ENCODE peak calls at places on chromosomes 1 and 21, in five cellular contexts. Y, A, H, R and P are unnamed samples.

GRCh38 chr1:160578175-160578693 is 1.1 kb downstream of the CD84 start:
- DNase-seq in Y (no peak), A (no peak), H (no peak), R (no peak), P (no peak)

GRCh38 chr1:191022856-191023255 is 545.2 kb upstream of the BRINP3 start:
- DNase-seq in Y (peak; percentile 45), A (peak; percentile 39), H (no peak), R (no peak), P (no peak)

GRCh38 chr1:41537788-41538351 is 53.4 kb upstream of the EDN2 start:
- DNase-seq in Y (peak; percentile 87), A (no peak), H (no peak), R (no peak), P (no peak)

GRCh38 chr1:160407819-160408801 is 7.7 kb downstream of the VANGL2 start:
- DNase-seq in Y (peak; percentile 27), A (no peak), H (peak; percentile 46), R (no peak), P (no peak)

GRCh38 chr1:39361446-39361845 is 130.0 kb upstream of the BMP8A start:
- DNase-seq in Y (no peak), A (no peak), H (no peak), R (no peak), P (no peak)

GRCh38 chr1:204443871-204444581 is 32.4 kb upstream of the PPP1R15B start:
- DNase-seq in Y (no peak), A (no peak), H (no peak), R (no peak), P (no peak)

GRCh38 chr1:54327386-54328116 is 78.6 kb downstream of the SSBP3 start:
- DNase-seq in Y (peak; percentile 35), A (no peak), H (no peak), R (peak; percentile 54), P (peak; percentile 93)

GRCh38 chr1:154405762-154406571 is 824 bp downstream of the IL6R start:
- DNase-seq in Y (peak; percentile 38), A (no peak), H (no peak), R (peak; percentile 74), P (peak; percentile 70)

GRCh38 chr1:109270623-109271317 is 12.2 kb downstream of the PSRC1 start:
- DNase-seq in Y (no peak), A (no peak), H (no peak), R (no peak), P (no peak)

GRCh38 chr1:230309646-230310177 is 116.4 kb downstream of the PGBD5 start:
- DNase-seq in Y (no peak), A (no peak), H (no peak), R (no peak), P (no peak)

GRCh38 chr1:35886606-35887431 is 3.8 kb downstream of the AGO1 start:
- DNase-seq in Y (no peak), A (no peak), H (no peak), R (peak; percentile 36), P (peak; percentile 90)

GRCh38 chr1:53540604-53541262 is 81.5 kb downstream of the DMRTB1 start:
- DNase-seq in Y (no peak), A (no peak), H (no peak), R (no peak), P (no peak)

GRCh38 chr1:157819886-157820285 is at the start of gene FCRL1:
- DNase-seq in Y (no peak), A (no peak), H (no peak), R (no peak), P (no peak)
- TF ChIP-seq CTCF in Y (no peak), A (no peak), H (no peak), R (no peak), P (no peak)

GRCh38 chr1:186235696-186236095 is 139.4 kb downstream of the TPR start:
- DNase-seq in Y (no peak), A (no peak), H (no peak), R (no peak), P (no peak)

GRCh38 chr1:186244825-186245224 is 130.2 kb downstream of the TPR start:
- DNase-seq in Y (no peak), A (no peak), H (peak; percentile 81), R (peak; percentile 9), P (peak; percentile 22)

GRCh38 chr1:186239211-186239610 is 135.8 kb downstream of the TPR start:
- DNase-seq in Y (peak; percentile 51), A (no peak), H (no peak), R (no peak), P (no peak)

GRCh38 chr1:186236921-186237320 is 138.1 kb downstream of the TPR start:
- DNase-seq in Y (peak; percentile 82), A (peak; percentile 46), H (no peak), R (no peak), P (no peak)

GRCh38 chr1:186240436-186240835 is 134.6 kb downstream of the TPR start:
- DNase-seq in Y (no peak), A (no peak), H (no peak), R (no peak), P (no peak)
- TF ChIP-seq CTCF in Y (no peak), A (no peak), H (no peak), R (no peak), P (no peak)

DNA sequence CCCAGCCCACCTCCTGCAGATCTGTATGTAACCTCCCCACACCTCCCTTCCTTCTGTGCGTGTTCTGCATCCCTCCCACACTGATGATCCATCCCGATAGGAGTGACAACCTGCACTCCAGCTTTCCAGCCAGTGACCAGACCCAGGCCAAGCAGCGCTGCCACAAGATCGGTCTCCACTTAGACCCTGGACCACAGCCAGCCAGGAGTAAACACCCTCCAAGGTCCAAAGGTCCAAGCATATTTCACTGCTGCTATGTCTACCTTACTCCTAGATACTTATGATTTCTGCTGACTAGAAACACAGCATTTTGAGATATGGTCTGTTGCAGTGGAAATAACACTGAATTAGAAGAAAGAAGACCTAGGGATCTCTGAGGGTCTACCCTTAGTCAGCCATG is 176.2 kb downstream of the BRINP2 start:
- DNase-seq in Y (no peak), A (no peak), H (no peak), R (no peak), P (no peak)
- TF ChIP-seq CTCF in Y (no peak), A (no peak), H (no peak), R (no peak), P (no peak)

GRCh38 chr1:27959792-27960603 is at the start of gene XKR8:
- DNase-seq in Y (peak; percentile 71), A (no peak), H (peak; percentile 90), R (peak; percentile 86), P (no peak)
- TF ChIP-seq CTCF in Y (peak; percentile 44), A (peak; percentile 50), H (peak; percentile 67), R (peak; percentile 29), P (no peak)

DNA sequence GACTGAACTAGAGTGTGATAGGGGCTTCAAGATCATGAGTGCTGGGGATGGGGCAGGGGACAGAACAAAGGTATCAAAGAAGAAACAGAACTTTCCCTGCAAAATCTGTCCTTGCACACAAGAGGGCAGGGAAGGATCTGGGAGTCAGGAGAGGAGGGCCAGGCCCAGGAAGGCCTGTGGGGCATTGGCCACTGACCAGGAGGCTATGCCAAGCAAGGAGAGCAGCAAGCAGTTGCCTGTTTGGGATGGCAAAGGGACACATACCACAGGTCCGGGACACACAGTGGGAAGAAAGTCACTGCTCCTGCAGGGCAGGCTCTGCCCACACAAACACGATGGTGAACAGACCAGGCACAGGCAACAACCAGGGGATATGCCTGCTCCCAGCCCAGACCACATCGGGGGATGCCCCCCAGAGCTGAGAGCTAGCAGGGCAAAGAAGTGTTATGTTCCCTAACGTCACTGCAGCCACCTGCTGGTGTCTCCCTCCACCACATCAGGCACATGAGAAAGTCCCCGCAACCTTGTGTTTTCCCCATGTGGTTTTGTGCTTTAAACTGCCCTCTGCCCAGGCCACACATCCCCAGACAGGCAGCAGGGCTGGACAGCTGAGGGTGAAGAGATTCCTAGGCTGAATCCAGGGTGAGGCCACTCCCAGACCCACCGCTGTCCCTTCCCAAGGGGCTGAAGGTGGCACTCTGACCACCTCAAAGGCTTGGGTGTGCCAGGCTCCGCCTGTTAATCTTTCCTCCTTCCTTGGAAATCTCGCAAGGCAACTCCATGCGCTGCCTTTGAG is 53.6 kb downstream of the KIF21B start:
- DNase-seq in Y (no peak), A (no peak), H (no peak), R (no peak), P (no peak)
- TF ChIP-seq CTCF in Y (no peak), A (peak; percentile 15), H (no peak), R (no peak), P (peak; percentile 52)

GRCh38 chr1:74933500-74933899 is 200.5 kb downstream of the TYW3 start:
- DNase-seq in Y (no peak), A (no peak), H (no peak), R (no peak), P (no peak)

GRCh38 chr1:74937176-74937575 is 197.0 kb upstream of the LHX8 start:
- DNase-seq in Y (peak; percentile 5), A (no peak), H (no peak), R (no peak), P (no peak)

GRCh38 chr1:74935446-74935845 is 198.7 kb upstream of the LHX8 start:
- DNase-seq in Y (no peak), A (no peak), H (no peak), R (no peak), P (no peak)
- TF ChIP-seq CTCF in Y (no peak), A (no peak), H (peak; percentile 47), R (no peak), P (no peak)

GRCh38 chr21:30446969-30447368 is 6.9 kb downstream of the KRTAP15-1 start:
- DNase-seq in Y (no peak), A (no peak), H (no peak), R (no peak), P (no peak)

GRCh38 chr21:30439975-30440374 is at the start of gene KRTAP15-1:
- DNase-seq in Y (no peak), A (no peak), H (no peak), R (no peak), P (no peak)

GRCh38 chr21:30443226-30443625 is 3.2 kb downstream of the KRTAP15-1 start:
- DNase-seq in Y (no peak), A (no peak), H (no peak), R (no peak), P (no peak)

GRCh38 chr21:30448514-30448913 is 8.4 kb downstream of the KRTAP15-1 start:
- DNase-seq in Y (no peak), A (no peak), H (no peak), R (no peak), P (no peak)

GRCh38 chr21:30444204-30444603 is 4.1 kb downstream of the KRTAP15-1 start:
- DNase-seq in Y (no peak), A (no peak), H (peak; percentile 34), R (no peak), P (no peak)
- TF ChIP-seq CTCF in Y (no peak), A (no peak), H (peak; percentile 53), R (peak; percentile 7), P (no peak)

GRCh38 chr1:198639581-198640235 is 868 bp downstream of the PTPRC start:
- DNase-seq in Y (no peak), A (no peak), H (no peak), R (no peak), P (no peak)
- TF ChIP-seq CTCF in Y (no peak), A (no peak), H (no peak), R (no peak), P (no peak)